ENCODE peak calls at places on chromosomes 11 and 22, in six cellular contexts. J is GM06990, T is H9, O is Peyer's patch, D is neural crest cell, N is cardiac muscle cell. C is an unnamed sample.

GRCh38 chr22:49271831-49272230 is 555.8 kb downstream of the BRD1 start:
- DNase-seq in O (no peak), J (no peak), T (no peak), D (no peak), N (no peak), C (no peak)

GRCh38 chr11:103700605-103701004 is 335.8 kb upstream of the DDI1 start:
- DNase-seq in D (no peak), N (no peak), T (no peak), O (no peak), J (no peak), C (peak; percentile 89)

GRCh38 chr11:10588904-10589303 is 20.4 kb upstream of the LYVE1 start:
- DNase-seq in O (no peak), T (no peak), D (no peak), N (no peak), J (no peak), C (peak; percentile 30)

GRCh38 chr11:121654506-121655480 is 202.0 kb upstream of the SORL1-AS1 start:
- DNase-seq in N (no peak), T (no peak), O (no peak), D (no peak), J (no peak), C (no peak)

GRCh38 chr22:19478086-19478392 is 954 bp downstream of the UFD1 start:
- DNase-seq in J (no peak), T (no peak), N (no peak), D (no peak), O (no peak), C (no peak)

GRCh38 chr11:13486926-13487660 is 8.7 kb downstream of the PTH start:
- DNase-seq in T (peak; percentile 93), N (peak; percentile 24), O (peak; percentile 77), D (peak; percentile 26), J (peak; percentile 56), C (peak; percentile 10)

GRCh38 chr11:64238999-64239398 is 1.9 kb upstream of the FKBP2 start:
- DNase-seq in O (no peak), D (no peak), N (no peak), T (no peak), J (no peak), C (no peak)

GRCh38 chr11:88042238-88043032 is 132.8 kb downstream of the RAB38 start:
- DNase-seq in O (no peak), D (no peak), N (peak; percentile 50), J (no peak), T (no peak), C (no peak)

GRCh38 chr11:43833657-43834073 is 47.0 kb upstream of the ALKBH3 start:
- DNase-seq in J (no peak), T (no peak), D (no peak), N (no peak), O (no peak), C (no peak)

GRCh38 chr22:50481440-50482106 is at the start of gene ADM2:
- DNase-seq in J (no peak), N (peak; percentile 31), O (peak; percentile 85), T (peak; percentile 79), D (peak; percentile 37), C (no peak)

GRCh38 chr11:64102005-64102738 is 63.7 kb downstream of the MACROD1 start:
- DNase-seq in O (no peak), N (no peak), J (no peak), D (no peak), T (no peak), C (peak; percentile 26)

GRCh38 chr22:20867179-20868099 is 8.6 kb downstream of the SNAP29 start:
- DNase-seq in O (peak; percentile 54), N (peak; percentile 31), D (no peak), J (no peak), T (no peak), C (peak; percentile 63)

GRCh38 chr22:22125579-22126468 is 118.8 kb upstream of the VPREB1 start:
- DNase-seq in T (no peak), N (no peak), D (no peak), O (no peak), J (no peak), C (no peak)

GRCh38 chr22:41431656-41432055 is 14.9 kb downstream of the TOB2 start:
- DNase-seq in D (no peak), T (no peak), N (no peak), J (no peak), O (no peak), C (no peak)

GRCh38 chr11:36313073-36313472 is 17.0 kb downstream of the PRR5L start:
- DNase-seq in N (no peak), J (no peak), D (no peak), T (no peak), O (no peak), C (no peak)

GRCh38 chr11:32775908-32776307 is 18.6 kb downstream of the CCDC73 start:
- DNase-seq in O (no peak), J (no peak), D (no peak), T (no peak), N (no peak), C (no peak)

GRCh38 chr11:107824668-107825369 is 33.8 kb downstream of the SLC35F2 start:
- DNase-seq in T (no peak), J (no peak), N (no peak), D (no peak), O (no peak), C (no peak)

GRCh38 chr22:47091241-47091691 is 328.8 kb downstream of the TBC1D22A start:
- DNase-seq in N (no peak), O (peak; percentile 46), J (no peak), T (no peak), D (no peak), C (no peak)

GRCh38 chr11:126214446-126215240 is 3.1 kb downstream of the FAM118B start:
- DNase-seq in N (no peak), D (no peak), J (no peak), O (peak; percentile 69), T (no peak), C (no peak)

GRCh38 chr22:45583504-45583903 is 80.8 kb downstream of the FBLN1 start:
- DNase-seq in T (no peak), D (no peak), N (no peak), J (no peak), O (no peak), C (no peak)

GRCh38 chr11:71251159-71251721 is 1.1 kb downstream of the SHANK2 start:
- DNase-seq in D (no peak), O (peak; percentile 40), N (no peak), J (no peak), T (peak; percentile 35), C (peak; percentile 31)

GRCh38 chr22:44600386-44600785 is 101.6 kb upstream of the PRR5 start:
- DNase-seq in O (no peak), T (no peak), J (no peak), D (no peak), N (no peak), C (no peak)

GRCh38 chr11:81278986-81279385 is 1454.7 kb downstream of the FAM181B start:
- DNase-seq in N (no peak), D (no peak), J (no peak), T (no peak), O (no peak), C (no peak)

GRCh38 chr11:92596596-92597317 is 372.1 kb downstream of the FAT3 start:
- DNase-seq in T (no peak), N (no peak), D (no peak), O (no peak), J (no peak), C (no peak)

GRCh38 chr11:74144592-74144991 is 26.2 kb downstream of the C2CD3 start:
- DNase-seq in T (no peak), N (no peak), D (no peak), O (no peak), J (no peak), C (no peak)

GRCh38 chr11:44534215-44534711 is 31.2 kb upstream of the CD82 start:
- DNase-seq in N (no peak), J (no peak), T (no peak), O (no peak), D (no peak), C (no peak)

GRCh38 chr11:33897761-33898403 is 6.0 kb upstream of the LMO2 start:
- DNase-seq in O (no peak), N (no peak), J (no peak), D (no peak), T (no peak), C (no peak)

GRCh38 chr11:60056349-60056969 is at the start of gene MS4A3:
- DNase-seq in N (no peak), J (no peak), O (no peak), T (no peak), D (no peak), C (no peak)

GRCh38 chr11:116148056-116148455 is 624.7 kb downstream of the BUD13 start:
- DNase-seq in T (peak; percentile 54), N (peak; percentile 17), D (no peak), J (no peak), O (no peak), C (no peak)

GRCh38 chr11:17596711-17597110 is 49.7 kb downstream of the OTOG start:
- DNase-seq in J (no peak), N (no peak), T (peak; percentile 5), O (peak; percentile 34), D (no peak), C (no peak)

GRCh38 chr11:120626791-120627190 is 115.2 kb downstream of the GRIK4 start:
- DNase-seq in N (no peak), D (no peak), J (no peak), T (no peak), O (no peak), C (no peak)
- TF ChIP-seq CTCF in N (no peak), D (no peak), J (no peak), T (no peak), O (no peak), C (no peak)

GRCh38 chr11:9158898-9159391 is 67.5 kb upstream of the SCUBE2 start:
- DNase-seq in N (no peak), T (no peak), J (no peak), D (no peak), O (no peak), C (peak; percentile 61)
- TF ChIP-seq CTCF in N (no peak), T (no peak), J (no peak), D (no peak), O (no peak), C (no peak)

GRCh38 chr11:114180301-114181055 is 115.7 kb upstream of the NNMT start:
- DNase-seq in T (peak; percentile 59), N (peak; percentile 48), J (no peak), O (peak; percentile 85), D (no peak), C (no peak)
- TF ChIP-seq CTCF in T (peak; percentile 71), N (peak; percentile 46), J (peak; percentile 33), O (peak; percentile 23), D (peak; percentile 33), C (peak; percentile 44)

GRCh38 chr11:27720277-27720830 is 20.1 kb upstream of the BDNF start:
- DNase-seq in N (peak; percentile 89), D (peak; percentile 65), O (no peak), T (peak; percentile 80), J (no peak), C (peak; percentile 71)
- TF ChIP-seq CTCF in N (peak; percentile 38), D (peak; percentile 59), O (no peak), T (peak; percentile 68), J (no peak), C (peak; percentile 28)

GRCh38 chr11:101993172-101993571 is 54.1 kb upstream of the CFAP300 start:
- DNase-seq in O (no peak), N (no peak), T (no peak), D (no peak), J (no peak), C (no peak)

DNA sequence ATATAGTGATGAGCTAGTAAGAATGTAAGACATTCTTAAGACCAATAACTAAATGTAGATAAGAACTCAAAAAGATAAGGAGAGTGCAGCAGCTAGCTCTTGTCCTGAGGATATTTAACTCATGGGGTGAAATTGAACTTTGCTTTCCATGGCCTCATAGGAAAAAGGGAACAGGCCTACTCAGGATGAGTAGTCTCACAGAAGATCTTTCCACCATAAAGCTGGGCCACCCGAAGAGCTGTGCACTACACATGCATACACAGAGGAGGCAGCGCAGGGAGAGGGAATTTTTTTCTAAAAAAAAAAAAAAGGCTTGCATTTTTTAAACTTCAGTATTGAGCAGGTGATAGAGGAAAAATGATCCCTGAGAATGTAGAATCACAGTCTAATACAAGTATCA is 59.9 kb upstream of the CFAP300 start:
- DNase-seq in O (no peak), J (no peak), T (no peak), D (no peak), N (no peak), C (no peak)
- TF ChIP-seq CTCF in O (no peak), J (no peak), T (peak; percentile 23), D (no peak), N (peak; percentile 9), C (no peak)